ENCODE peak calls at places on chromosomes 16 and 17, in six cellular contexts. W is uterus, K is fibroblast of lung, I is brain microvascular endothelial cell, D is progenitor cell of endocrine pancreas, C is AG09319. O is an unnamed sample.

GRCh38 chr17:68854509-68854908 is 100.7 kb downstream of the ABCA8 start:
- DNase-seq in W (no peak), K (no peak), I (no peak), D (no peak), C (no peak), O (no peak)

GRCh38 chr17:3471599-3471998 is at the start of gene SPATA22:
- DNase-seq in W (no peak), K (no peak), I (no peak), D (no peak), C (no peak), O (no peak)

GRCh38 chr17:42333053-42333452 is 44.8 kb downstream of the STAT5A start:
- DNase-seq in W (no peak), K (no peak), I (no peak), D (no peak), C (no peak), O (no peak)

GRCh38 chr17:42274812-42275526 is 1.2 kb downstream of the STAT5B start:
- DNase-seq in W (no peak), K (no peak), I (no peak), D (no peak), C (no peak), O (no peak)

GRCh38 chr17:79479876-79480275 is 131.0 kb downstream of the RBFOX3 start:
- DNase-seq in W (no peak), K (no peak), I (no peak), D (no peak), C (no peak), O (no peak)

GRCh38 chr17:76466775-76467130 is 650 bp upstream of the AANAT start:
- DNase-seq in W (no peak), K (no peak), I (no peak), D (no peak), C (no peak), O (no peak)

GRCh38 chr17:58391302-58391984 is 25.9 kb downstream of the RNF43 start:
- DNase-seq in W (no peak), K (peak), I (peak), D (no peak), C (no peak), O (no peak)

GRCh38 chr17:57507828-57508227 is 237.3 kb downstream of the CCDC182 start:
- DNase-seq in W (no peak), K (no peak), I (no peak), D (no peak), C (no peak), O (no peak)

GRCh38 chr16:46891910-46892309 is 7.7 kb downstream of the GPT2 start:
- DNase-seq in W (no peak), K (no peak), I (no peak), D (no peak), C (no peak), O (no peak)

GRCh38 chr16:56625140-56625942 is at the start of gene MT1E:
- DNase-seq in W (peak), K (peak), I (peak), D (no peak), C (no peak), O (peak)

GRCh38 chr16:15948532-15949209 is 745 bp upstream of the ABCC1 start:
- DNase-seq in W (no peak), K (no peak), I (no peak), D (no peak), C (no peak), O (no peak)

GRCh38 chr17:64780096-64781012 is 118.2 kb upstream of the SMURF2 start:
- DNase-seq in W (peak), K (peak), I (no peak), D (peak), C (no peak), O (no peak)

GRCh38 chr17:66777689-66778225 is 57.2 kb upstream of the CACNG5 start:
- DNase-seq in W (no peak), K (peak), I (peak), D (no peak), C (no peak), O (peak)

GRCh38 chr16:84461029-84461415 is 43.4 kb downstream of the MEAK7 start:
- DNase-seq in W (no peak), K (no peak), I (no peak), D (peak), C (no peak), O (no peak)

GRCh38 chr17:1601571-1601970 is 27.1 kb downstream of the SLC43A2 start:
- DNase-seq in W (no peak), K (no peak), I (no peak), D (no peak), C (no peak), O (no peak)

GRCh38 chr17:62085511-62086408 is 20.7 kb upstream of the MED13 start:
- DNase-seq in W (no peak), K (peak), I (no peak), D (no peak), C (no peak), O (peak)

GRCh38 chr16:72644911-72645310 is 403.0 kb downstream of the ZFHX3 start:
- DNase-seq in W (no peak), K (no peak), I (no peak), D (no peak), C (no peak), O (no peak)

GRCh38 chr17:28755486-28755885 is 11.7 kb downstream of the TRAF4 start:
- DNase-seq in W (no peak), K (peak), I (no peak), D (no peak), C (no peak), O (no peak)

GRCh38 chr17:37717627-37718382 is 27.1 kb downstream of the HNF1B start:
- DNase-seq in W (no peak), K (peak), I (no peak), D (no peak), C (no peak), O (peak)

GRCh38 chr16:77298638-77299360 is 99.6 kb downstream of the SYCE1L start:
- DNase-seq in W (peak), K (peak), I (peak), D (no peak), C (peak), O (peak)

GRCh38 chr16:67013823-67014640 is 14.9 kb upstream of the CBFB start:
- DNase-seq in W (peak), K (peak), I (peak), D (peak), C (no peak), O (peak)

GRCh38 chr16:84088695-84089395 is 27.9 kb downstream of the MBTPS1 start:
- DNase-seq in W (no peak), K (no peak), I (no peak), D (no peak), C (no peak), O (peak)

GRCh38 chr17:19486351-19487008 is 47.2 kb upstream of the SLC47A1 start:
- DNase-seq in W (no peak), K (no peak), I (no peak), D (no peak), C (no peak), O (no peak)

GRCh38 chr16:1330260-1330914 is 3.1 kb upstream of the BAIAP3 start:
- DNase-seq in W (no peak), K (no peak), I (no peak), D (no peak), C (no peak), O (no peak)
- TF ChIP-seq CTCF in W (no peak), K (peak), I (peak), D (peak), C (peak), O (peak)

GRCh38 chr17:45172232-45172540 is 10.5 kb downstream of the HEXIM2 start:
- DNase-seq in W (no peak), K (no peak), I (no peak), D (no peak), C (no peak), O (no peak)

GRCh38 chr17:45170976-45171337 is 9.3 kb downstream of the HEXIM2 start:
- DNase-seq in W (peak), K (peak), I (peak), D (no peak), C (peak), O (peak)

GRCh38 chr17:45170280-45170975 is 8.8 kb downstream of the HEXIM2 start:
- DNase-seq in W (no peak), K (no peak), I (no peak), D (no peak), C (no peak), O (no peak)

GRCh38 chr17:45171338-45172231 is 9.9 kb downstream of the HEXIM2 start:
- DNase-seq in W (peak), K (no peak), I (no peak), D (no peak), C (no peak), O (peak)

GRCh38 chr17:45172541-45173286 is 11.0 kb downstream of the HEXIM2 start:
- DNase-seq in W (peak), K (peak), I (peak), D (no peak), C (peak), O (peak)
- TF ChIP-seq CTCF in W (no peak), K (no peak), I (peak), D (no peak), C (no peak), O (peak)

DNA sequence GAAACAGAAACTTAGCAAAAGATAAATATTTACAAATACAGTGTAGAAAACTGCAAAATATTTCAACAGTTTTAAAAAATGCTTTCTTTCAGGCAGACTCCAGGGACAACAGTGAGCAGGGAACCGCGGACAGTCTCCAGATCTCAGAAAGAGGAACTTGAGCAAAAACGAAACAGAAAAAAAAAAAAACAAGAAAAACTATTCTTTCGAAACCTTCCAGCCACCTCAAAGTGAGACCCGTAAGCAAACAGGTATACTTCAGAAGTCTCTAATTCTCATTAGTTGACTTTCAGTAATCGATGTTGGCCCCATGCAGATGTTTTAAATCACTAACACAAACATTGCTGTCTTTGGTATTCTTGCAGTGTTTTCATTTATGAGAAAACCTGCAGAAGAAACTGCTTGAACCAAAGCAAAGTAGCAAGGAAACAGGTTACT is 15.7 kb upstream of the CCL1 start:
- DNase-seq in W (no peak), K (no peak), I (no peak), D (no peak), C (no peak), O (no peak)
- TF ChIP-seq CTCF in W (no peak), K (no peak), I (no peak), D (no peak), C (no peak), O (no peak)

GRCh38 chr17:74089869-74090464 is 113.5 kb upstream of the RPL38 start:
- DNase-seq in W (no peak), K (peak), I (peak), D (peak), C (no peak), O (peak)
- TF ChIP-seq CTCF in W (no peak), K (peak), I (peak), D (peak), C (peak), O (peak)

GRCh38 chr17:17344507-17345293 is 41.5 kb downstream of the NT5M start:
- DNase-seq in W (no peak), K (no peak), I (no peak), D (no peak), C (no peak), O (no peak)
- TF ChIP-seq CTCF in W (no peak), K (no peak), I (no peak), D (no peak), C (no peak), O (no peak)

GRCh38 chr17:45260204-45260783 is 1.6 kb downstream of the SPATA32 start:
- DNase-seq in W (no peak), K (no peak), I (no peak), D (no peak), C (no peak), O (no peak)

GRCh38 chr17:45253879-45254278 is 8.0 kb downstream of the SPATA32 start:
- DNase-seq in W (no peak), K (no peak), I (no peak), D (no peak), C (no peak), O (no peak)

GRCh38 chr17:45257115-45257514 is 4.8 kb downstream of the SPATA32 start:
- DNase-seq in W (no peak), K (no peak), I (no peak), D (no peak), C (no peak), O (no peak)

GRCh38 chr17:45255358-45255757 is 6.5 kb downstream of the SPATA32 start:
- DNase-seq in W (no peak), K (no peak), I (no peak), D (no peak), C (no peak), O (no peak)

GRCh38 chr17:45256114-45256966 is 5.6 kb downstream of the SPATA32 start:
- DNase-seq in W (no peak), K (no peak), I (no peak), D (no peak), C (no peak), O (no peak)
- TF ChIP-seq CTCF in W (no peak), K (no peak), I (peak), D (peak), C (no peak), O (no peak)

DNA sequence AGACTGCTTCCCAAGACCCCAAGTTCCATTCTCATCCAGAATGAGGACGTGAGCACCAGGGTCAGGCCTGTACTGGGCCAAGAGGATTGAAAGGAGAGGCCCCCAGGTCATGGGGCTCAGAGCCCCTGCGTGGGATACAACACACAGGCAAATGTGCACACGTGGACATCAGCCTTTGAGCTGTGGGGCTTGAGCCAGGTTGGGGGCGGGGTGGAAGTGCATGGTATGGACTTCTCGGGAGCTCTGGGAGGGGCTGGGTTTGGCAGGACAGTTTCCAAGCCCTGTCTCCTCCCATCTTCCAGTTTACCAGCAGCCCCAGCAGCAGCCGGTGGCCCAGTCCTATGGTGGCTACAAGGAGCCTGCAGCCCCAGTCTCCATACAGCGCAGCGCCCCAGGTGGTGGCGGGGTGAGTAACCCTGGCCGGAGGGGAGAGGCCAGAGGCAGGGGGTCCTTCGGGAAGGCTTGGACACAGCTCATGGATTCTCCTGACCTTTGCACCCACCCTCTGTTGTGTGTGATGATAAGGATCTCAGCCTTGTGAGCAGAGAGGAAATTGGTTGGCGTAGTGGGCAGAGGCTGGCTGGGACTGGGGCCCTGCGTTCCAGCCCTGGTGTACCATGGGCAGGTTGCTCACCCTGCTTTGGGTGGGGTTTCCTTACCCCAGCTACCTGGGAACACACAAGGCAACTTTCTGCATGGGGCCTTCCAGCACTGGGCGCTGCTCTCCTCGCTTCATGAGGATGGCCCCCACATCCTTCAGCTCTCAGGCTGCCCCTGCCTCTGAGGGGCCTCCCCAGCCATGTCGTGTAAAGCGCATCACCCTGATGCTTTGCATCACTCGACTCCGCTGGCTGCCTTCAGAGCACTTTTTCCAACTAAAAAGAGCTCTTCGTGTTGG is 10.4 kb upstream of the LASP1NB start:
- DNase-seq in W (peak), K (no peak), I (no peak), D (no peak), C (no peak), O (no peak)
- TF ChIP-seq CTCF in W (no peak), K (no peak), I (no peak), D (peak), C (no peak), O (no peak)